ENCODE peak calls at places on chromosomes 1 and 21, in four cellular contexts. One of them, this sample, is unnamed.

GRCh38 chr1:55639526-55639925 is 424.4 kb upstream of the USP24 start:
- DNase-seq in dorsolateral prefrontal cortex: no peak
- DNase-seq in fibroblast of lung: no peak
- DNase-seq in endothelial cell: no peak
- DNase-seq in this sample: no peak

GRCh38 chr1:217052196-217052595 is 329.0 kb upstream of the ESRRG start:
- DNase-seq in dorsolateral prefrontal cortex: no peak
- DNase-seq in fibroblast of lung: no peak
- DNase-seq in endothelial cell: no peak
- DNase-seq in this sample: no peak

GRCh38 chr1:78155121-78155520 is 109.4 kb downstream of the GIPC2 start:
- DNase-seq in dorsolateral prefrontal cortex: no peak
- DNase-seq in fibroblast of lung: peak
- DNase-seq in endothelial cell: no peak
- DNase-seq in this sample: no peak

GRCh38 chr1:179856286-179856685 is 21.3 kb downstream of the TOR1AIP2 start:
- DNase-seq in dorsolateral prefrontal cortex: no peak
- DNase-seq in fibroblast of lung: no peak
- DNase-seq in endothelial cell: no peak
- DNase-seq in this sample: no peak

GRCh38 chr1:232335261-232335660 is 294.7 kb downstream of the SIPA1L2 start:
- DNase-seq in dorsolateral prefrontal cortex: no peak
- DNase-seq in fibroblast of lung: no peak
- DNase-seq in endothelial cell: no peak
- DNase-seq in this sample: no peak

GRCh38 chr21:33236799-33237198 is 7.1 kb downstream of the IFNAR2 start:
- DNase-seq in dorsolateral prefrontal cortex: no peak
- DNase-seq in fibroblast of lung: peak
- DNase-seq in endothelial cell: no peak
- DNase-seq in this sample: no peak

GRCh38 chr1:170273556-170274501 is 128.1 kb downstream of the NTMT2 start:
- DNase-seq in dorsolateral prefrontal cortex: no peak
- DNase-seq in fibroblast of lung: no peak
- DNase-seq in endothelial cell: no peak
- DNase-seq in this sample: no peak

GRCh38 chr1:174953170-174953569 is 46.6 kb upstream of the CACYBP start:
- DNase-seq in dorsolateral prefrontal cortex: no peak
- DNase-seq in fibroblast of lung: no peak
- DNase-seq in endothelial cell: no peak
- DNase-seq in this sample: no peak

GRCh38 chr1:224238756-224239155 is 55.7 kb downstream of the DEGS1 start:
- DNase-seq in dorsolateral prefrontal cortex: no peak
- DNase-seq in fibroblast of lung: no peak
- DNase-seq in endothelial cell: no peak
- DNase-seq in this sample: no peak

GRCh38 chr1:169488157-169488556 is 2.4 kb upstream of the SLC19A2 start:
- DNase-seq in dorsolateral prefrontal cortex: no peak
- DNase-seq in fibroblast of lung: no peak
- DNase-seq in endothelial cell: no peak
- DNase-seq in this sample: no peak

GRCh38 chr1:214338212-214338611 is 57.3 kb downstream of the SMYD2 start:
- DNase-seq in dorsolateral prefrontal cortex: no peak
- DNase-seq in fibroblast of lung: peak
- DNase-seq in endothelial cell: no peak
- DNase-seq in this sample: no peak

GRCh38 chr1:217029311-217030157 is 306.3 kb upstream of the ESRRG start:
- DNase-seq in dorsolateral prefrontal cortex: no peak
- DNase-seq in fibroblast of lung: peak
- DNase-seq in endothelial cell: no peak
- DNase-seq in this sample: no peak

GRCh38 chr1:227907439-227908015 is 40.2 kb downstream of the WNT9A start:
- DNase-seq in dorsolateral prefrontal cortex: no peak
- DNase-seq in fibroblast of lung: no peak
- DNase-seq in endothelial cell: no peak
- DNase-seq in this sample: no peak

GRCh38 chr1:178594133-178594532 is 81.2 kb downstream of the TEX35 start:
- DNase-seq in dorsolateral prefrontal cortex: no peak
- DNase-seq in fibroblast of lung: no peak
- DNase-seq in endothelial cell: no peak
- DNase-seq in this sample: no peak

GRCh38 chr1:210292276-210292851 is 36.3 kb upstream of the HHAT start:
- DNase-seq in dorsolateral prefrontal cortex: peak
- DNase-seq in fibroblast of lung: peak
- DNase-seq in endothelial cell: peak
- DNase-seq in this sample: peak

GRCh38 chr1:222095606-222096475 is 354.0 kb upstream of the DUSP10 start:
- DNase-seq in dorsolateral prefrontal cortex: no peak
- DNase-seq in fibroblast of lung: no peak
- DNase-seq in endothelial cell: peak
- DNase-seq in this sample: no peak

GRCh38 chr1:225954753-225955152 is 13.7 kb upstream of the LEFTY2 start:
- DNase-seq in dorsolateral prefrontal cortex: no peak
- DNase-seq in fibroblast of lung: no peak
- DNase-seq in endothelial cell: no peak
- DNase-seq in this sample: no peak

GRCh38 chr21:42850866-42851391 is 28.4 kb downstream of the WDR4 start:
- DNase-seq in dorsolateral prefrontal cortex: no peak
- DNase-seq in fibroblast of lung: no peak
- DNase-seq in endothelial cell: peak
- DNase-seq in this sample: no peak

GRCh38 chr1:4628992-4629391 is 25.4 kb upstream of the AJAP1 start:
- DNase-seq in dorsolateral prefrontal cortex: no peak
- DNase-seq in fibroblast of lung: no peak
- DNase-seq in endothelial cell: no peak
- DNase-seq in this sample: no peak

GRCh38 chr1:200780545-200781444 is 42.1 kb downstream of the CAMSAP2 start:
- DNase-seq in dorsolateral prefrontal cortex: no peak
- DNase-seq in fibroblast of lung: peak
- DNase-seq in endothelial cell: no peak
- DNase-seq in this sample: no peak

GRCh38 chr21:45982758-45983731 is 1.5 kb downstream of the COL6A1 start:
- DNase-seq in dorsolateral prefrontal cortex: peak
- DNase-seq in fibroblast of lung: no peak
- DNase-seq in endothelial cell: peak
- DNase-seq in this sample: no peak

GRCh38 chr1:228158151-228158571 is 7.4 kb upstream of the IBA57 start:
- DNase-seq in dorsolateral prefrontal cortex: no peak
- DNase-seq in fibroblast of lung: no peak
- DNase-seq in endothelial cell: no peak
- DNase-seq in this sample: no peak

GRCh38 chr1:47558601-47559593 is 121.1 kb downstream of the FOXD2 start:
- DNase-seq in dorsolateral prefrontal cortex: no peak
- DNase-seq in fibroblast of lung: no peak
- DNase-seq in endothelial cell: no peak
- DNase-seq in this sample: no peak

GRCh38 chr1:177247777-177248176 is 77.0 kb downstream of the BRINP2 start:
- DNase-seq in dorsolateral prefrontal cortex: no peak
- DNase-seq in fibroblast of lung: no peak
- DNase-seq in endothelial cell: no peak
- DNase-seq in this sample: no peak

GRCh38 chr1:167533851-167534300 is 15.5 kb upstream of the CD247 start:
- DNase-seq in dorsolateral prefrontal cortex: peak
- DNase-seq in fibroblast of lung: peak
- DNase-seq in endothelial cell: peak
- DNase-seq in this sample: peak
- TF ChIP-seq CTCF in dorsolateral prefrontal cortex: peak
- TF ChIP-seq CTCF in fibroblast of lung: peak
- TF ChIP-seq CTCF in endothelial cell: peak
- TF ChIP-seq CTCF in this sample: peak

GRCh38 chr1:153727463-153728304 is at the start of gene INTS3:
- DNase-seq in dorsolateral prefrontal cortex: peak
- DNase-seq in fibroblast of lung: peak
- DNase-seq in endothelial cell: peak
- DNase-seq in this sample: peak
- TF ChIP-seq CTCF in dorsolateral prefrontal cortex: no peak
- TF ChIP-seq CTCF in fibroblast of lung: no peak
- TF ChIP-seq CTCF in endothelial cell: no peak
- TF ChIP-seq CTCF in this sample: no peak

GRCh38 chr1:37676281-37677243 is 15.8 kb upstream of the CDCA8 start:
- DNase-seq in dorsolateral prefrontal cortex: no peak
- DNase-seq in fibroblast of lung: no peak
- DNase-seq in endothelial cell: no peak
- DNase-seq in this sample: no peak
- TF ChIP-seq CTCF in dorsolateral prefrontal cortex: no peak
- TF ChIP-seq CTCF in fibroblast of lung: no peak
- TF ChIP-seq CTCF in endothelial cell: no peak
- TF ChIP-seq CTCF in this sample: no peak

DNA sequence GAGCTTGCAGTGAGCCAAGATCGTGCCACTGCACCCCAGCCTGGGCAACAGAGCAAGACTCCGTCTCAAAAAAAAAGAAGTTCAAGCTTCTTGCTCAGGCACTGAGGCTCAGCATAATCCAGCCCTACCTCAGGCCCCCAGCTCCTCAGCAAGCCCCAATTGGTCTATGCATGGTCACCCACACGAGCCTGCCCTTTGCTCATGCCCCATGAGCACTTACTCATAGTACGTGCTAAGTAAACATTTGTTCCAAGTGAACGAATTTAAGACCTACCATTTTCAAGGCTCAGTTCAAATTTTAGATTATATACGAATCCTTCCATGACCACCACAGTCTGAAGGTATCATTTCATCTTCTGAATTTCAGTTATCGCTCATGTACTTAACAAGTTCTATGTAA is 4.3 kb downstream of the PDZK1 start:
- DNase-seq in dorsolateral prefrontal cortex: no peak
- DNase-seq in fibroblast of lung: no peak
- DNase-seq in endothelial cell: no peak
- DNase-seq in this sample: no peak
- TF ChIP-seq CTCF in dorsolateral prefrontal cortex: no peak
- TF ChIP-seq CTCF in fibroblast of lung: no peak
- TF ChIP-seq CTCF in endothelial cell: no peak
- TF ChIP-seq CTCF in this sample: no peak

GRCh38 chr21:26169061-26169610 is 1.4 kb downstream of the APP start:
- DNase-seq in dorsolateral prefrontal cortex: peak
- DNase-seq in fibroblast of lung: peak
- DNase-seq in endothelial cell: peak
- DNase-seq in this sample: peak
- TF ChIP-seq CTCF in dorsolateral prefrontal cortex: peak
- TF ChIP-seq CTCF in fibroblast of lung: peak
- TF ChIP-seq CTCF in endothelial cell: no peak
- TF ChIP-seq CTCF in this sample: peak